ENCODE peak calls at places on chromosomes 11 and 22, in five cellular contexts. One of them, this sample, is unnamed.

GRCh38 chr22:30453731-30454510 is 17.9 kb downstream of the SEC14L3 start:
- DNase-seq in stimulated activated CD4-positive, alpha-beta T cell treated with anti-CD3 and anti-CD28 coated beads, Interleukin-12 subunit alpha, Interleukin-12 subunit beta, amount 100 ng/mL, for 48 hours: no peak
- DNase-seq in EH: peak
- DNase-seq in tibial nerve: no peak
- DNase-seq in brain microvascular endothelial cell: no peak
- DNase-seq in this sample: no peak

GRCh38 chr11:65640483-65641207 is 2.7 kb downstream of the SIPA1 start:
- DNase-seq in stimulated activated CD4-positive, alpha-beta T cell treated with anti-CD3 and anti-CD28 coated beads, Interleukin-12 subunit alpha, Interleukin-12 subunit beta, amount 100 ng/mL, for 48 hours: no peak
- DNase-seq in EH: no peak
- DNase-seq in tibial nerve: peak
- DNase-seq in brain microvascular endothelial cell: no peak
- DNase-seq in this sample: peak

GRCh38 chr22:36385491-36386350 is 2.0 kb downstream of the MYH9 start:
- DNase-seq in stimulated activated CD4-positive, alpha-beta T cell treated with anti-CD3 and anti-CD28 coated beads, Interleukin-12 subunit alpha, Interleukin-12 subunit beta, amount 100 ng/mL, for 48 hours: peak
- DNase-seq in EH: peak
- DNase-seq in tibial nerve: no peak
- DNase-seq in brain microvascular endothelial cell: no peak
- DNase-seq in this sample: peak

GRCh38 chr11:118785362-118785761 is 5.6 kb downstream of the DDX6 start:
- DNase-seq in stimulated activated CD4-positive, alpha-beta T cell treated with anti-CD3 and anti-CD28 coated beads, Interleukin-12 subunit alpha, Interleukin-12 subunit beta, amount 100 ng/mL, for 48 hours: no peak
- DNase-seq in EH: peak
- DNase-seq in tibial nerve: no peak
- DNase-seq in brain microvascular endothelial cell: peak
- DNase-seq in this sample: no peak

GRCh38 chr22:43205748-43206514 is 19.0 kb upstream of the TTLL12 start:
- DNase-seq in stimulated activated CD4-positive, alpha-beta T cell treated with anti-CD3 and anti-CD28 coated beads, Interleukin-12 subunit alpha, Interleukin-12 subunit beta, amount 100 ng/mL, for 48 hours: no peak
- DNase-seq in EH: no peak
- DNase-seq in tibial nerve: no peak
- DNase-seq in brain microvascular endothelial cell: no peak
- DNase-seq in this sample: no peak

GRCh38 chr11:5291207-5291838 is 10.4 kb downstream of the OR51B4 start:
- DNase-seq in stimulated activated CD4-positive, alpha-beta T cell treated with anti-CD3 and anti-CD28 coated beads, Interleukin-12 subunit alpha, Interleukin-12 subunit beta, amount 100 ng/mL, for 48 hours: no peak
- DNase-seq in EH: peak
- DNase-seq in tibial nerve: no peak
- DNase-seq in brain microvascular endothelial cell: peak
- DNase-seq in this sample: no peak

GRCh38 chr11:11025087-11025486 is 167.2 kb upstream of the ZBED5 start:
- DNase-seq in stimulated activated CD4-positive, alpha-beta T cell treated with anti-CD3 and anti-CD28 coated beads, Interleukin-12 subunit alpha, Interleukin-12 subunit beta, amount 100 ng/mL, for 48 hours: no peak
- DNase-seq in EH: peak
- DNase-seq in tibial nerve: no peak
- DNase-seq in brain microvascular endothelial cell: peak
- DNase-seq in this sample: no peak

GRCh38 chr11:62508336-62509058 is 38.1 kb downstream of the AHNAK start:
- DNase-seq in stimulated activated CD4-positive, alpha-beta T cell treated with anti-CD3 and anti-CD28 coated beads, Interleukin-12 subunit alpha, Interleukin-12 subunit beta, amount 100 ng/mL, for 48 hours: no peak
- DNase-seq in EH: peak
- DNase-seq in tibial nerve: peak
- DNase-seq in brain microvascular endothelial cell: peak
- DNase-seq in this sample: peak

GRCh38 chr11:118007040-118007439 is 20.8 kb downstream of the IL10RA start:
- DNase-seq in stimulated activated CD4-positive, alpha-beta T cell treated with anti-CD3 and anti-CD28 coated beads, Interleukin-12 subunit alpha, Interleukin-12 subunit beta, amount 100 ng/mL, for 48 hours: no peak
- DNase-seq in EH: no peak
- DNase-seq in tibial nerve: no peak
- DNase-seq in brain microvascular endothelial cell: no peak
- DNase-seq in this sample: no peak

GRCh38 chr11:7672960-7673723 is at the start of gene CYB5R2:
- DNase-seq in stimulated activated CD4-positive, alpha-beta T cell treated with anti-CD3 and anti-CD28 coated beads, Interleukin-12 subunit alpha, Interleukin-12 subunit beta, amount 100 ng/mL, for 48 hours: no peak
- DNase-seq in EH: peak
- DNase-seq in tibial nerve: peak
- DNase-seq in brain microvascular endothelial cell: no peak
- DNase-seq in this sample: peak